ENCODE peak calls at places on chromosomes 4 and X, in nine cellular contexts. One of them, this sample, is unnamed.

GRCh38 chrX:151896734-151897474 is 15.8 kb upstream of the MAGEA4 start:
- DNase-seq in upper lobe of left lung: no peak
- DNase-seq in omental fat pad: no peak
- DNase-seq in ovary: no peak
- DNase-seq in suprapubic skin: no peak
- DNase-seq in fibroblast of pulmonary artery: peak; percentile 55
- DNase-seq in cardiac muscle cell: peak; percentile 60
- DNase-seq in GM06990: no peak
- DNase-seq in keratinocyte: no peak
- DNase-seq in this sample: peak; percentile 78

GRCh38 chrX:39261446-39262147 is 460.3 kb downstream of the MID1IP1 start:
- DNase-seq in fibroblast of pulmonary artery: peak; percentile 44
- DNase-seq in GM06990: no peak
- DNase-seq in keratinocyte: peak; percentile 67
- DNase-seq in upper lobe of left lung: no peak
- DNase-seq in ovary: no peak
- DNase-seq in omental fat pad: no peak
- DNase-seq in suprapubic skin: no peak
- DNase-seq in cardiac muscle cell: peak; percentile 41
- DNase-seq in this sample: peak; percentile 19

GRCh38 chrX:54043084-54043483 is 1.2 kb downstream of the PHF8 start:
- DNase-seq in upper lobe of left lung: no peak
- DNase-seq in suprapubic skin: no peak
- DNase-seq in omental fat pad: no peak
- DNase-seq in ovary: no peak
- DNase-seq in cardiac muscle cell: no peak
- DNase-seq in GM06990: no peak
- DNase-seq in keratinocyte: no peak
- DNase-seq in fibroblast of pulmonary artery: no peak
- DNase-seq in this sample: no peak

GRCh38 chr4:69830529-69831269 is 29.2 kb downstream of the SULT1E1 start:
- DNase-seq in keratinocyte: no peak
- DNase-seq in cardiac muscle cell: peak; percentile 63
- DNase-seq in ovary: no peak
- DNase-seq in upper lobe of left lung: no peak
- DNase-seq in suprapubic skin: no peak
- DNase-seq in fibroblast of pulmonary artery: peak; percentile 77
- DNase-seq in omental fat pad: no peak
- DNase-seq in GM06990: no peak
- DNase-seq in this sample: peak; percentile 65

GRCh38 chr4:55087016-55087929 is 38.1 kb downstream of the KDR start:
- DNase-seq in suprapubic skin: no peak
- DNase-seq in omental fat pad: no peak
- DNase-seq in cardiac muscle cell: no peak
- DNase-seq in fibroblast of pulmonary artery: no peak
- DNase-seq in GM06990: no peak
- DNase-seq in keratinocyte: no peak
- DNase-seq in upper lobe of left lung: no peak
- DNase-seq in ovary: no peak
- DNase-seq in this sample: no peak

GRCh38 chr4:26136615-26137014 is 184.2 kb upstream of the RBPJ start:
- DNase-seq in keratinocyte: no peak
- DNase-seq in cardiac muscle cell: no peak
- DNase-seq in omental fat pad: no peak
- DNase-seq in upper lobe of left lung: no peak
- DNase-seq in fibroblast of pulmonary artery: no peak
- DNase-seq in suprapubic skin: no peak
- DNase-seq in GM06990: no peak
- DNase-seq in ovary: no peak
- DNase-seq in this sample: no peak

GRCh38 chrX:136468391-136469103 is 19.2 kb upstream of the BRS3 start:
- DNase-seq in GM06990: no peak
- DNase-seq in upper lobe of left lung: no peak
- DNase-seq in fibroblast of pulmonary artery: no peak
- DNase-seq in suprapubic skin: no peak
- DNase-seq in cardiac muscle cell: no peak
- DNase-seq in ovary: no peak
- DNase-seq in omental fat pad: no peak
- DNase-seq in keratinocyte: no peak
- DNase-seq in this sample: no peak

GRCh38 chrX:46582964-46583363 is 9.4 kb downstream of the CHST7 start:
- DNase-seq in fibroblast of pulmonary artery: peak; percentile 91
- DNase-seq in suprapubic skin: no peak
- DNase-seq in omental fat pad: no peak
- DNase-seq in keratinocyte: peak; percentile 41
- DNase-seq in ovary: no peak
- DNase-seq in GM06990: no peak
- DNase-seq in upper lobe of left lung: no peak
- DNase-seq in cardiac muscle cell: peak; percentile 81
- DNase-seq in this sample: peak; percentile 92

GRCh38 chrX:16822723-16823122 is 36.5 kb downstream of the TXLNG start:
- DNase-seq in GM06990: no peak
- DNase-seq in omental fat pad: no peak
- DNase-seq in ovary: no peak
- DNase-seq in keratinocyte: no peak
- DNase-seq in suprapubic skin: no peak
- DNase-seq in upper lobe of left lung: no peak
- DNase-seq in fibroblast of pulmonary artery: peak; percentile 89
- DNase-seq in cardiac muscle cell: peak; percentile 76
- DNase-seq in this sample: peak; percentile 79

GRCh38 chrX:16827225-16827624 is 41.0 kb downstream of the TXLNG start:
- DNase-seq in upper lobe of left lung: no peak
- DNase-seq in ovary: no peak
- DNase-seq in keratinocyte: no peak
- DNase-seq in suprapubic skin: no peak
- DNase-seq in GM06990: no peak
- DNase-seq in cardiac muscle cell: no peak
- DNase-seq in omental fat pad: no peak
- DNase-seq in fibroblast of pulmonary artery: peak; percentile 35
- DNase-seq in this sample: peak; percentile 56

GRCh38 chrX:16825306-16826035 is 39.2 kb downstream of the TXLNG start:
- DNase-seq in GM06990: no peak
- DNase-seq in fibroblast of pulmonary artery: peak; percentile 69
- DNase-seq in omental fat pad: no peak
- DNase-seq in upper lobe of left lung: no peak
- DNase-seq in keratinocyte: no peak
- DNase-seq in cardiac muscle cell: no peak
- DNase-seq in ovary: no peak
- DNase-seq in suprapubic skin: no peak
- DNase-seq in this sample: peak; percentile 49

GRCh38 chrX:16828126-16828908 is 41.8 kb downstream of the RBBP7 start:
- DNase-seq in suprapubic skin: no peak
- DNase-seq in upper lobe of left lung: no peak
- DNase-seq in ovary: peak; percentile 40
- DNase-seq in fibroblast of pulmonary artery: peak; percentile 95
- DNase-seq in cardiac muscle cell: peak; percentile 92
- DNase-seq in GM06990: no peak
- DNase-seq in omental fat pad: no peak
- DNase-seq in keratinocyte: no peak
- DNase-seq in this sample: peak; percentile 96

DNA sequence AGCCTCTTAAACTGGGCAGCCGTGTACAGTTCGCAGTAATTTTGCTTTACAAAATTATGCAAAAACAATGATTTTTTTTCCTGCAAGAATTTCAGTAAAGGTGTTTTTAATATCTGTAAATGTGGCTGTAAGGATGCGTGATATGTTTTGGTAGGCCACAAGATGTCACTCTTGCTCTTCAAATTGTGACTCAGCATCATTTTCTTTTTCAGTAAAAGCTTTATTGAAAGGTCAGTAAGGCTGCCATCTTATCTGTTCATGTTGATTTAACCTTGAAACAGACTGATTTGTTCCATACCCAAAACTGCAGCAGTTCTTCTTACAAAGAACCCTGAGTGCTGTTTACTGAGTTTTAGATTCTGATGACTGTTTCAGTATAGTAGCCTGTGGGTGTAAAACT is 39.9 kb downstream of the TXLNG start:
- DNase-seq in fibroblast of pulmonary artery: peak; percentile 68
- DNase-seq in keratinocyte: no peak
- DNase-seq in ovary: no peak
- DNase-seq in upper lobe of left lung: no peak
- DNase-seq in omental fat pad: no peak
- DNase-seq in cardiac muscle cell: peak; percentile 65
- DNase-seq in suprapubic skin: no peak
- DNase-seq in GM06990: peak; percentile 13
- DNase-seq in this sample: peak; percentile 77
- TF ChIP-seq CTCF in fibroblast of pulmonary artery: peak; percentile 42
- TF ChIP-seq CTCF in keratinocyte: peak; percentile 55
- TF ChIP-seq CTCF in ovary: peak; percentile 15
- TF ChIP-seq CTCF in upper lobe of left lung: peak; percentile 56
- TF ChIP-seq CTCF in omental fat pad: no peak
- TF ChIP-seq CTCF in cardiac muscle cell: peak; percentile 32
- TF ChIP-seq CTCF in suprapubic skin: peak; percentile 14
- TF ChIP-seq CTCF in GM06990: peak; percentile 58
- TF ChIP-seq CTCF in this sample: peak; percentile 57

GRCh38 chr4:24364852-24365251 is 219.5 kb downstream of the DHX15 start:
- DNase-seq in cardiac muscle cell: no peak
- DNase-seq in ovary: no peak
- DNase-seq in suprapubic skin: no peak
- DNase-seq in omental fat pad: no peak
- DNase-seq in fibroblast of pulmonary artery: no peak
- DNase-seq in upper lobe of left lung: no peak
- DNase-seq in keratinocyte: no peak
- DNase-seq in GM06990: no peak
- DNase-seq in this sample: no peak

GRCh38 chr4:24368801-24369200 is 215.6 kb downstream of the DHX15 start:
- DNase-seq in suprapubic skin: no peak
- DNase-seq in omental fat pad: no peak
- DNase-seq in cardiac muscle cell: no peak
- DNase-seq in ovary: no peak
- DNase-seq in upper lobe of left lung: no peak
- DNase-seq in fibroblast of pulmonary artery: no peak
- DNase-seq in keratinocyte: no peak
- DNase-seq in GM06990: no peak
- DNase-seq in this sample: no peak

GRCh38 chr4:24369630-24370029 is 214.7 kb downstream of the DHX15 start:
- DNase-seq in GM06990: no peak
- DNase-seq in cardiac muscle cell: no peak
- DNase-seq in suprapubic skin: no peak
- DNase-seq in keratinocyte: no peak
- DNase-seq in omental fat pad: no peak
- DNase-seq in ovary: no peak
- DNase-seq in fibroblast of pulmonary artery: no peak
- DNase-seq in upper lobe of left lung: no peak
- DNase-seq in this sample: no peak

GRCh38 chr4:24364249-24364648 is 220.1 kb downstream of the DHX15 start:
- DNase-seq in keratinocyte: no peak
- DNase-seq in fibroblast of pulmonary artery: no peak
- DNase-seq in upper lobe of left lung: no peak
- DNase-seq in ovary: no peak
- DNase-seq in cardiac muscle cell: no peak
- DNase-seq in suprapubic skin: no peak
- DNase-seq in omental fat pad: no peak
- DNase-seq in GM06990: no peak
- DNase-seq in this sample: no peak

GRCh38 chr4:24363751-24364150 is 220.6 kb downstream of the DHX15 start:
- DNase-seq in GM06990: no peak
- DNase-seq in omental fat pad: no peak
- DNase-seq in fibroblast of pulmonary artery: no peak
- DNase-seq in suprapubic skin: no peak
- DNase-seq in upper lobe of left lung: no peak
- DNase-seq in keratinocyte: no peak
- DNase-seq in cardiac muscle cell: no peak
- DNase-seq in ovary: no peak
- DNase-seq in this sample: no peak
- TF ChIP-seq CTCF in GM06990: no peak
- TF ChIP-seq CTCF in omental fat pad: no peak
- TF ChIP-seq CTCF in fibroblast of pulmonary artery: no peak
- TF ChIP-seq CTCF in suprapubic skin: no peak
- TF ChIP-seq CTCF in upper lobe of left lung: no peak
- TF ChIP-seq CTCF in keratinocyte: no peak
- TF ChIP-seq CTCF in cardiac muscle cell: no peak
- TF ChIP-seq CTCF in ovary: no peak
- TF ChIP-seq CTCF in this sample: no peak

DNA sequence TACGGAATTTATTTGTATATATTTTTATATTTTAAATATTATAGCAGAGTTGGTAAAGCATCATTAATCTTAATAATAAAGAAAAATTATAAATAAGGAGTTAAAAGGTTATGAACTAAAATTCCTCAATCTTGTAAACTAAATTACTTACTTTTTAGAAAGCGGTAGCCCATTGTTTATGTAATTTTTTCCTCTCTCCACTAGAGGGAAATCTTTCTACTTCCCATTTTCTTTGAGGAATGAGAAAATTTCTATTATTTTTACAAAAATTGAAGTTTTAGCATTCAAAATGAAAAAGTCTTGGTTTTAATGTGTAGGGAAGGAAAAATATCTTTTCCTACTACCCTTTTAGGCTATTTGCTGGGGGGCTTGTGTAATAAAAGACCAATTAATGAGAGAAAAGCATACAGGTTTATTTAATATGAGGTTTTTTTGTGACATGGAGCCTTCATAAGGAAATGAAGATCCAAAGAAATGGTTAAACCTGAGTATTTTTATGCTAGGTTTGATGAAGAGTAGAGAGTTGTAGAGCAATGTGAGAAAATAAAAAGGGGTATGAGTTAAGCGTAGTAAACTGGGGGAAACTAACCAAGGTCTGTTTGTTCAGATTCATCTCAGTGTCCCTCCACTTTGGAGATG is 68.7 kb upstream of the ADAD1 start:
- DNase-seq in keratinocyte: no peak
- DNase-seq in cardiac muscle cell: peak; percentile 22
- DNase-seq in upper lobe of left lung: no peak
- DNase-seq in GM06990: no peak
- DNase-seq in omental fat pad: no peak
- DNase-seq in suprapubic skin: no peak
- DNase-seq in ovary: no peak
- DNase-seq in fibroblast of pulmonary artery: peak; percentile 29
- DNase-seq in this sample: peak; percentile 35
- TF ChIP-seq CTCF in keratinocyte: no peak
- TF ChIP-seq CTCF in cardiac muscle cell: peak; percentile 56
- TF ChIP-seq CTCF in upper lobe of left lung: no peak
- TF ChIP-seq CTCF in GM06990: peak; percentile 30
- TF ChIP-seq CTCF in omental fat pad: no peak
- TF ChIP-seq CTCF in suprapubic skin: peak; percentile 26
- TF ChIP-seq CTCF in ovary: no peak
- TF ChIP-seq CTCF in fibroblast of pulmonary artery: peak; percentile 53
- TF ChIP-seq CTCF in this sample: peak; percentile 61

GRCh38 chr4:72567036-72567435 is 2.0 kb downstream of the ADAMTS3 start:
- DNase-seq in GM06990: no peak
- DNase-seq in upper lobe of left lung: no peak
- DNase-seq in fibroblast of pulmonary artery: no peak
- DNase-seq in omental fat pad: no peak
- DNase-seq in ovary: no peak
- DNase-seq in keratinocyte: no peak
- DNase-seq in cardiac muscle cell: no peak
- DNase-seq in suprapubic skin: no peak
- DNase-seq in this sample: no peak

GRCh38 chr4:72568959-72569718 is at the start of gene ADAMTS3:
- DNase-seq in suprapubic skin: peak; percentile 78
- DNase-seq in upper lobe of left lung: peak; percentile 89
- DNase-seq in cardiac muscle cell: peak; percentile 86
- DNase-seq in GM06990: peak; percentile 11
- DNase-seq in keratinocyte: no peak
- DNase-seq in omental fat pad: peak; percentile 27
- DNase-seq in fibroblast of pulmonary artery: peak; percentile 67
- DNase-seq in ovary: peak; percentile 77
- DNase-seq in this sample: peak; percentile 40

GRCh38 chr4:72566573-72566972 is 2.4 kb downstream of the ADAMTS3 start:
- DNase-seq in fibroblast of pulmonary artery: peak; percentile 29
- DNase-seq in GM06990: no peak
- DNase-seq in upper lobe of left lung: no peak
- DNase-seq in omental fat pad: no peak
- DNase-seq in ovary: no peak
- DNase-seq in keratinocyte: no peak
- DNase-seq in cardiac muscle cell: peak; percentile 11
- DNase-seq in suprapubic skin: no peak
- DNase-seq in this sample: no peak

GRCh38 chr4:72569719-72570235 is 756 bp upstream of the ADAMTS3 start:
- DNase-seq in keratinocyte: no peak
- DNase-seq in suprapubic skin: no peak
- DNase-seq in ovary: peak; percentile 47
- DNase-seq in cardiac muscle cell: no peak
- DNase-seq in upper lobe of left lung: no peak
- DNase-seq in fibroblast of pulmonary artery: peak; percentile 46
- DNase-seq in GM06990: no peak
- DNase-seq in omental fat pad: no peak
- DNase-seq in this sample: no peak

DNA sequence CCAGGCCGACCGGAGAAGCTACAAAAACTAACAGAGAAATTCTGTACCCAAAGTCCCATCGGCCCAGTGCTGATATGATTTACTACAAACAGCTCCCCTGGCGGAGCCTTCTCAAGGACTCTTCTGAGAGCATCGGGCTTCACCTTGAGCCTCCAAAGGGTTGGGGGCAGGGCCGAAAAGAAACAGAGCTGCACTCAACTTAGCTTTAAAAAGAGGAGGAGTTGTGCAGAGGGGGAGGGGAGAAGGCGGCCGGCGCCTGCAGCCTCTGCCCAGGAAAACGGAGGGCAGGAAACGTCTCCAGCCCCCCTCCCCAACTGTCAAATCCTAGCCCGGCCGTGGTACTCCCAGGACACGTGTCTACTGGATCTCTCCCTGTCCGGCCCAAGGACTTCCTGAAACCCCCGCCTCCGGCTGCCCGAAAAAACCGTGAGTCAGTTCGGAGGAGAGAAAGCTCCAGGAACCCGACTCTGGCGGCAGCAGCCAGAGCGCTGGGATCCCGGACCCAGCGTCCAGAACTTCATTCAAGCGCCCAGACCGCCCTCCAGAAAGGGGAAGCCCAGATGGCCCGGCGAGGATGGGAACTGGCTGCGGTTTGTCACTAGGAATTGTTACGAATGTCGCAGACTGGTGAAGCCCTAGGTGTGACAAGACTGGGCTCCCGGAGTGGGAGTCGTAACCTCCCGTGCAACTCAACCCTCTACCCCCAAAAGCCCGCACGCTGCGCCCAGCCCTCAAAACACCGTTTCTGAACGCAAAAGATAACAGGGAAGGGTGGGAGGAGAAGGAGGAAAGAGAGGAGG is 1.0 kb downstream of the ADAMTS3 start:
- DNase-seq in keratinocyte: no peak
- DNase-seq in suprapubic skin: peak; percentile 81
- DNase-seq in ovary: peak; percentile 83
- DNase-seq in upper lobe of left lung: peak; percentile 80
- DNase-seq in omental fat pad: peak; percentile 50
- DNase-seq in cardiac muscle cell: peak; percentile 93
- DNase-seq in fibroblast of pulmonary artery: peak; percentile 89
- DNase-seq in GM06990: peak; percentile 19
- DNase-seq in this sample: peak; percentile 75
- TF ChIP-seq CTCF in keratinocyte: peak; percentile 34
- TF ChIP-seq CTCF in suprapubic skin: no peak
- TF ChIP-seq CTCF in ovary: no peak
- TF ChIP-seq CTCF in upper lobe of left lung: no peak
- TF ChIP-seq CTCF in omental fat pad: no peak
- TF ChIP-seq CTCF in cardiac muscle cell: peak; percentile 52
- TF ChIP-seq CTCF in fibroblast of pulmonary artery: peak; percentile 57
- TF ChIP-seq CTCF in GM06990: peak; percentile 13
- TF ChIP-seq CTCF in this sample: peak; percentile 49